ENCODE peak calls at places on chromosomes 3 and 15, in six cellular contexts. H is OCI-LY7, V is GM23248, R is mammary epithelial cell, D is astrocyte, P is A549. G is an unnamed sample.

GRCh38 chr15:38129531-38130199 is 123.0 kb upstream of the SPRED1 start:
- DNase-seq in H (peak), V (peak), R (peak), D (peak), P (no peak), G (peak)

GRCh38 chr3:37174532-37175126 is at the start of gene LRRFIP2:
- DNase-seq in H (no peak), V (peak), R (peak), D (peak), P (no peak), G (no peak)

GRCh38 chr3:138771585-138771984 is 63.1 kb downstream of the PIK3CB start:
- DNase-seq in H (no peak), V (no peak), R (no peak), D (no peak), P (no peak), G (no peak)

GRCh38 chr15:44101944-44102343 is 93.1 kb downstream of the FRMD5 start:
- DNase-seq in H (no peak), V (peak), R (peak), D (peak), P (peak), G (no peak)

GRCh38 chr3:137792633-137793271 is 28.6 kb downstream of the SOX14 start:
- DNase-seq in H (peak), V (peak), R (peak), D (no peak), P (peak), G (peak)

GRCh38 chr3:36876181-36876936 is 68.5 kb downstream of the TRANK1 start:
- DNase-seq in H (peak), V (no peak), R (no peak), D (no peak), P (no peak), G (no peak)

GRCh38 chr3:141699907-141700306 is 38.2 kb upstream of the RNF7 start:
- DNase-seq in H (no peak), V (no peak), R (no peak), D (no peak), P (no peak), G (no peak)

GRCh38 chr3:184282941-184283340 is 7.1 kb downstream of the ECE2 start:
- DNase-seq in H (no peak), V (peak), R (no peak), D (no peak), P (no peak), G (no peak)

GRCh38 chr3:8741581-8742355 is 8.2 kb downstream of the CAV3 start:
- DNase-seq in H (no peak), V (peak), R (peak), D (peak), P (peak), G (peak)

GRCh38 chr3:5096368-5096767 is 25.7 kb upstream of the ARL8B start:
- DNase-seq in H (no peak), V (no peak), R (no peak), D (no peak), P (no peak), G (peak)

GRCh38 chr3:175601521-175601920 is 742.4 kb downstream of the NAALADL2 start:
- DNase-seq in H (no peak), V (no peak), R (peak), D (peak), P (no peak), G (no peak)

GRCh38 chr3:47251689-47252088 is 30.9 kb downstream of the KIF9 start:
- DNase-seq in H (no peak), V (no peak), R (no peak), D (no peak), P (no peak), G (no peak)

GRCh38 chr3:97885931-97886824 is 64.4 kb downstream of the CRYBG3 start:
- DNase-seq in H (no peak), V (no peak), R (no peak), D (no peak), P (no peak), G (no peak)

GRCh38 chr15:94584833-94585244 is 353.5 kb downstream of the MCTP2 start:
- DNase-seq in H (peak), V (peak), R (peak), D (peak), P (no peak), G (no peak)

GRCh38 chr3:17204049-17204650 is 319.4 kb downstream of the PLCL2 start:
- DNase-seq in H (no peak), V (no peak), R (no peak), D (no peak), P (no peak), G (no peak)

GRCh38 chr3:107206141-107206540 is 171.1 kb upstream of the CCDC54 start:
- DNase-seq in H (peak), V (peak), R (peak), D (peak), P (peak), G (peak)

GRCh38 chr3:129006864-129007263 is 5.8 kb downstream of the EFCC1 start:
- DNase-seq in H (no peak), V (no peak), R (no peak), D (no peak), P (no peak), G (no peak)

GRCh38 chr3:143216709-143217182 is 97.2 kb downstream of the CHST2 start:
- DNase-seq in H (peak), V (no peak), R (no peak), D (no peak), P (no peak), G (no peak)

GRCh38 chr3:40120816-40121215 is 188.7 kb upstream of the EIF1B start:
- DNase-seq in H (no peak), V (peak), R (peak), D (peak), P (peak), G (no peak)

GRCh38 chr15:52383100-52383588 is 87.5 kb upstream of the MYO5C start:
- DNase-seq in H (no peak), V (peak), R (no peak), D (peak), P (no peak), G (no peak)

GRCh38 chr3:183122257-183122932 is 23.1 kb upstream of the MCCC1 start:
- DNase-seq in H (peak), V (peak), R (peak), D (peak), P (peak), G (peak)

GRCh38 chr3:127775398-127776109 is 46.8 kb downstream of the MGLL start:
- DNase-seq in H (no peak), V (peak), R (peak), D (peak), P (no peak), G (no peak)

GRCh38 chr3:20310629-20311028 is 124.6 kb upstream of the SGO1 start:
- DNase-seq in H (no peak), V (peak), R (no peak), D (no peak), P (no peak), G (peak)

GRCh38 chr3:120680193-120680894 is 1.7 kb downstream of the HGD start:
- DNase-seq in H (no peak), V (no peak), R (no peak), D (no peak), P (no peak), G (no peak)

GRCh38 chr3:10170915-10171478 is 6.3 kb downstream of the IRAK2 start:
- DNase-seq in H (peak), V (no peak), R (no peak), D (peak), P (no peak), G (no peak)

GRCh38 chr3:13264468-13264795 is 155.7 kb downstream of the NUP210 start:
- DNase-seq in H (no peak), V (no peak), R (no peak), D (no peak), P (no peak), G (no peak)

GRCh38 chr3:4729061-4729973 is 236.2 kb downstream of the ITPR1 start:
- DNase-seq in H (no peak), V (no peak), R (no peak), D (no peak), P (no peak), G (no peak)

GRCh38 chr15:89863918-89864317 is 29.9 kb downstream of the AP3S2 start:
- DNase-seq in H (no peak), V (no peak), R (no peak), D (no peak), P (no peak), G (no peak)

GRCh38 chr3:31725568-31725967 is 192.8 kb downstream of the STT3B start:
- DNase-seq in H (no peak), V (no peak), R (no peak), D (no peak), P (no peak), G (no peak)

DNA sequence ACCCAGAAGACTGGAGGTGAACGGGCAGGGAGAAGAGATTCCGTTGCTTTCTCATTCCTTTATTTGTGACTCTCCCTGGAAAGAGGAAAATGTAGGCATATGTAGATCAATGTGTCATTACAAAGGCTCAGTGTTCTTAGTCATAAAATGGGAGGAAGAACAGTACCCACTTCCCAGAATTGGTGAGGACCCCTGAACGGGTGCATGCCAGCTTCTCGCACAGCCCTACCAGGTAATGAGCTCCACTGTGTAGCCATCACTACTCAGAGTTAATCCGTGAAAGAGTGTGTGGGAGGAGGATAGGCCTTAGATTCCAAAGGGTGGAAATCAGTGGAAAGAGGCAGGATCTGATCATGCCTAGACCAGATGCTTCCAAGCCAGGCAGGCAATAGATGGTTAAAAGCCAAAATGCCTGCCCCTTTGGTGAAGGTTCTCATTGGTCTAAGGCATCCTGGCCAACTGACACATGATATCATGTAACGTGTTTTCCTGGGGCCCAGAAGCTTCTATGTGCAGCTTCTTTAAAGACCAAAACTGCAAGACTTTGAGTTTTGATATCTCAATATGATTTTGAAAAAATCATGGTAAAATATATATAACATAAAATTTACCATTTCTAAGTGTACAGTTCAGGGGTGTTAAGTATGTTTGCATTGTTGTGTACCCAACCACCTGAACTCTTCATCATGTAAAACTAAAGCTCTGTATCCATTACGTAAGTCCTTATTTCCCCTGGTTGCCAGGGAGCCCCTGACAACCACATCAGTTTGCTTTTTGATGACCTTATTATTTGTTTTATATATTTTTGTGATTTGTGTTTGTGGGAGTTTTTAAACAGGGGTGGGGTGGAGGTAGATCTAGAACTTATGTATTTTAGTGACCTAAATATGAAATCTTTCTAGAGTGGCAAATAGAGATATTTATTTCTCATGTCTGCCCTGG is 402.2 kb upstream of the CFAP20DC start:
- DNase-seq in H (peak), V (no peak), R (no peak), D (no peak), P (no peak), G (no peak)
- H3K4me2 ChIP-seq in H (peak), V (no peak), R (peak), D (peak), P (no peak), G (no peak)

GRCh38 chr15:61169904-61170695 is 59.0 kb downstream of the RORA start:
- DNase-seq in H (peak), V (no peak), R (no peak), D (no peak), P (no peak), G (peak)
- H3K4me2 ChIP-seq in H (peak), V (no peak), R (no peak), D (no peak), P (no peak), G (no peak)

GRCh38 chr3:124299831-124300230 is 307.9 kb upstream of the ROPN1 start:
- DNase-seq in H (no peak), V (no peak), R (no peak), D (no peak), P (no peak), G (no peak)
- H3K4me2 ChIP-seq in H (peak), V (no peak), R (no peak), D (peak), P (no peak), G (no peak)

DNA sequence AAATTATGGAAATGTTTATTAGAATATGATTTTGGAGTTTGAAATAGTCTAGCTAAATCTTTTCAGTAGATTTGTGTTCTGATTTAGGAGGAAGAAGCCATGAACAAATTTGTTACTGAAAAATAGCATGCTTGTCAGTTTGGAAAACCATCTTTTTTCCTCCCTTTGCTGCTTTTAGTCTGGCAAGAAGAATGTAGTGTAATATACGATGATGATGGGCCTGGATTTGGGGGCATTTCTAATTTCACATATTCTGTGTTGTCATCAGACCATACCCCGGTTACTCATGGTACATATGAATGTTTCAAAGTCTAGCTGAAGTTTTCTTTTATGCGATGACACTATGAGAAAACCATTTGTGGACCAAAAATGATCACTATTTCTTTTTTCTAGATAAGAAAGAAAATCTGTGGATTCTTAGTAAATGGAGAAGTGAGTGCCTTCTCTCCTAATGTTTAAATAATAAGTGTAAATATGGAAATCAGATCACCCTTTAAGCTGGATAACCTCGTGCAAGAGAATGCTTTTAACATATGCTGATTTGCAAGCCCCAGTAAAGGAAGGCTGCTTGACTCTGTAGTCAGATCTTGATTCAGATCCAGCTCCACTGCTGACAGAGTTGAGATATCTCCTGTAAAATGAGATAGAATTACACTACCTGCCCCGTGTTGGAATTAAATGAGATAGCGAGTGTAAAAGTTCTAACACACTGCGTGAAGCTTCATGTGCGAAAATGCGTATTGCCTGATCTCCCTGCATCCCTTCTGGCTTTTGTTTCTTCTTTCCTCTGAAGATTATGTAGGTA is 3.0 kb downstream of the MEF2A start:
- DNase-seq in H (no peak), V (peak), R (no peak), D (peak), P (no peak), G (no peak)
- H3K4me2 ChIP-seq in H (peak), V (peak), R (peak), D (peak), P (peak), G (peak)

GRCh38 chr3:71493372-71493771 is 90.2 kb downstream of the FOXP1 start:
- DNase-seq in H (no peak), V (no peak), R (no peak), D (no peak), P (no peak), G (no peak)
- H3K4me2 ChIP-seq in H (no peak), V (no peak), R (no peak), D (no peak), P (no peak), G (no peak)

GRCh38 chr3:173894-174293 is 22.7 kb upstream of the CHL1 start:
- DNase-seq in H (no peak), V (no peak), R (no peak), D (no peak), P (no peak), G (no peak)
- H3K4me2 ChIP-seq in H (no peak), V (no peak), R (peak), D (no peak), P (no peak), G (no peak)

GRCh38 chr15:78058401-78058935 is 19.0 kb downstream of the TBC1D2B start:
- DNase-seq in H (no peak), V (no peak), R (no peak), D (no peak), P (no peak), G (no peak)
- H3K4me2 ChIP-seq in H (peak), V (peak), R (no peak), D (no peak), P (peak), G (no peak)

GRCh38 chr3:71245971-71246860 is 337.3 kb downstream of the FOXP1 start:
- DNase-seq in H (no peak), V (no peak), R (no peak), D (no peak), P (no peak), G (peak)
- H3K4me2 ChIP-seq in H (no peak), V (no peak), R (peak), D (peak), P (peak), G (peak)

DNA sequence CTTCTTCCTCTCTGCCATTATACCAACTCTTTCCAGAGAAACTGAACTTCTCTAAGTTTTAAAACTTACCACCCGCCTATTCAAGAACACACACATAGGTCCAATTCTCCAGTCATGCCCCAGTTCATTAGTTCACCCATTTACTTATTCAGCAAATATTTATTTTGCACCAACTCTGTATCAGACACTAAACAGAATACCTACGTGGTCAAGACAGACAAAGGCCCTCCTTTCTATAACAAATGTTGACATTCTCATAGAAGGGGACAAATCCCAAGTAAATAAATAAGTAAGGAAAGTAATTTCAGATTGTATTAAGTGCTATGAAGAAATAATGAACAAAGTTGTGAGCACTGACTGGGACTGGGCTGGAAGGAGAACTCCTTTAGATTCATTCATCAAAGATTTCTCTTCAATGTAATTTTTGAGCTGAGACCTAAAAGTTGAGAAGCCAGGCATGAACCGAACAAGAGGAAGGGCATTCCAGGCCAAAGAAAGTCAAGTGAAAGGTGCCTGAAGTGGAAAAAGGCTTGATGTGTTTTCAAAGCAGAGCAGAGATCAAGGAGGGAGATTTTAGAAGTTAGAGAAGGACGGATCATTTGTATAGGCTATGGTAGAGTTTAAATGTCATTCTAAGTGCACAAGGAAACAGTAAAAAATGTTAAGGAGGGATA is 120.4 kb downstream of the P3H2 start:
- DNase-seq in H (no peak), V (no peak), R (no peak), D (no peak), P (peak), G (no peak)
- H3K4me2 ChIP-seq in H (no peak), V (no peak), R (no peak), D (no peak), P (peak), G (peak)